ENCODE peak calls at places on chromosome 2, in six cellular contexts. One of them, this sample, is unnamed.

GRCh38 chr2:56170988-56171387 is 12.8 kb upstream of the CCDC85A start:
- DNase-seq in kidney epithelial cell: no peak
- DNase-seq in lung: no peak
- DNase-seq in mucosa of descending colon: no peak
- DNase-seq in nephron progenitor cell: no peak
- DNase-seq in spleen: no peak
- DNase-seq in this sample: no peak

GRCh38 chr2:7018261-7018701 is 101.1 kb downstream of the RNF144A start:
- DNase-seq in nephron progenitor cell: no peak
- DNase-seq in spleen: no peak
- DNase-seq in lung: no peak
- DNase-seq in kidney epithelial cell: no peak
- DNase-seq in mucosa of descending colon: no peak
- DNase-seq in this sample: no peak

GRCh38 chr2:215791481-215791937 is 221.8 kb downstream of the MREG start:
- DNase-seq in mucosa of descending colon: no peak
- DNase-seq in spleen: no peak
- DNase-seq in nephron progenitor cell: no peak
- DNase-seq in kidney epithelial cell: no peak
- DNase-seq in lung: no peak
- DNase-seq in this sample: no peak

GRCh38 chr2:88078624-88079169 is 11.1 kb downstream of the SMYD1 start:
- DNase-seq in kidney epithelial cell: no peak
- DNase-seq in lung: no peak
- DNase-seq in mucosa of descending colon: no peak
- DNase-seq in spleen: no peak
- DNase-seq in nephron progenitor cell: no peak
- DNase-seq in this sample: no peak

GRCh38 chr2:30796723-30797122 is 10.5 kb downstream of the CAPN13 start:
- DNase-seq in spleen: no peak
- DNase-seq in kidney epithelial cell: no peak
- DNase-seq in lung: peak
- DNase-seq in mucosa of descending colon: no peak
- DNase-seq in nephron progenitor cell: no peak
- DNase-seq in this sample: no peak

GRCh38 chr2:14941151-14941631 is 308.7 kb downstream of the LRATD1 start:
- DNase-seq in spleen: no peak
- DNase-seq in nephron progenitor cell: no peak
- DNase-seq in lung: no peak
- DNase-seq in kidney epithelial cell: no peak
- DNase-seq in mucosa of descending colon: no peak
- DNase-seq in this sample: no peak

GRCh38 chr2:218272531-218273212 is 2.4 kb downstream of the PNKD start:
- DNase-seq in nephron progenitor cell: peak
- DNase-seq in lung: peak
- DNase-seq in mucosa of descending colon: peak
- DNase-seq in kidney epithelial cell: peak
- DNase-seq in spleen: peak
- DNase-seq in this sample: peak

GRCh38 chr2:42881732-42882131 is 89.3 kb upstream of the HAAO start:
- DNase-seq in mucosa of descending colon: no peak
- DNase-seq in lung: no peak
- DNase-seq in spleen: no peak
- DNase-seq in kidney epithelial cell: no peak
- DNase-seq in nephron progenitor cell: no peak
- DNase-seq in this sample: no peak

GRCh38 chr2:201638331-201638730 is 5.0 kb downstream of the TMEM237 start:
- DNase-seq in mucosa of descending colon: no peak
- DNase-seq in spleen: no peak
- DNase-seq in lung: no peak
- DNase-seq in kidney epithelial cell: no peak
- DNase-seq in nephron progenitor cell: no peak
- DNase-seq in this sample: no peak

GRCh38 chr2:226190479-226191252 is 609.0 kb downstream of the IRS1 start:
- DNase-seq in nephron progenitor cell: no peak
- DNase-seq in kidney epithelial cell: no peak
- DNase-seq in lung: no peak
- DNase-seq in mucosa of descending colon: no peak
- DNase-seq in spleen: no peak
- DNase-seq in this sample: no peak

GRCh38 chr2:207385903-207386302 is 143.9 kb upstream of the CREB1 start:
- DNase-seq in lung: no peak
- DNase-seq in spleen: no peak
- DNase-seq in mucosa of descending colon: no peak
- DNase-seq in nephron progenitor cell: no peak
- DNase-seq in kidney epithelial cell: no peak
- DNase-seq in this sample: no peak

GRCh38 chr2:9757430-9758287 is 85.6 kb upstream of the TAF1B start:
- DNase-seq in nephron progenitor cell: peak
- DNase-seq in spleen: no peak
- DNase-seq in lung: no peak
- DNase-seq in mucosa of descending colon: no peak
- DNase-seq in kidney epithelial cell: no peak
- DNase-seq in this sample: no peak

GRCh38 chr2:180983468-180984388 is 3.3 kb downstream of the UBE2E3 start:
- DNase-seq in spleen: no peak
- DNase-seq in kidney epithelial cell: no peak
- DNase-seq in nephron progenitor cell: peak
- DNase-seq in lung: no peak
- DNase-seq in mucosa of descending colon: no peak
- DNase-seq in this sample: peak

GRCh38 chr2:162840598-162841246 is 2.2 kb upstream of the KCNH7 start:
- DNase-seq in kidney epithelial cell: peak
- DNase-seq in mucosa of descending colon: peak
- DNase-seq in nephron progenitor cell: peak
- DNase-seq in spleen: no peak
- DNase-seq in lung: peak
- DNase-seq in this sample: peak

GRCh38 chr2:6863792-6864191 is 1.9 kb downstream of the CMPK2 start:
- DNase-seq in nephron progenitor cell: no peak
- DNase-seq in mucosa of descending colon: no peak
- DNase-seq in kidney epithelial cell: no peak
- DNase-seq in lung: no peak
- DNase-seq in spleen: no peak
- DNase-seq in this sample: no peak

GRCh38 chr2:64362562-64363026 is 91.4 kb upstream of the LGALSL start:
- DNase-seq in lung: peak
- DNase-seq in nephron progenitor cell: no peak
- DNase-seq in spleen: no peak
- DNase-seq in mucosa of descending colon: peak
- DNase-seq in kidney epithelial cell: no peak
- DNase-seq in this sample: peak

GRCh38 chr2:133123912-133124311 is 444.4 kb downstream of the NCKAP5 start:
- DNase-seq in spleen: no peak
- DNase-seq in mucosa of descending colon: no peak
- DNase-seq in lung: no peak
- DNase-seq in kidney epithelial cell: no peak
- DNase-seq in nephron progenitor cell: no peak
- DNase-seq in this sample: no peak

GRCh38 chr2:237901932-237902846 is 42.8 kb downstream of the RAMP1 start:
- DNase-seq in nephron progenitor cell: no peak
- DNase-seq in lung: no peak
- DNase-seq in kidney epithelial cell: no peak
- DNase-seq in spleen: peak
- DNase-seq in mucosa of descending colon: no peak
- DNase-seq in this sample: no peak

GRCh38 chr2:102337481-102338386 is 17.9 kb upstream of the IL18R1 start:
- DNase-seq in lung: no peak
- DNase-seq in mucosa of descending colon: no peak
- DNase-seq in nephron progenitor cell: no peak
- DNase-seq in kidney epithelial cell: no peak
- DNase-seq in spleen: no peak
- DNase-seq in this sample: no peak

GRCh38 chr2:178553047-178553446 is 72.8 kb downstream of the PLEKHA3 start:
- DNase-seq in spleen: no peak
- DNase-seq in nephron progenitor cell: no peak
- DNase-seq in mucosa of descending colon: no peak
- DNase-seq in kidney epithelial cell: peak
- DNase-seq in lung: no peak
- DNase-seq in this sample: no peak

GRCh38 chr2:46095821-46096220 is 201.4 kb upstream of the EPAS1 start:
- DNase-seq in mucosa of descending colon: no peak
- DNase-seq in kidney epithelial cell: no peak
- DNase-seq in nephron progenitor cell: no peak
- DNase-seq in spleen: no peak
- DNase-seq in lung: no peak
- DNase-seq in this sample: no peak

DNA sequence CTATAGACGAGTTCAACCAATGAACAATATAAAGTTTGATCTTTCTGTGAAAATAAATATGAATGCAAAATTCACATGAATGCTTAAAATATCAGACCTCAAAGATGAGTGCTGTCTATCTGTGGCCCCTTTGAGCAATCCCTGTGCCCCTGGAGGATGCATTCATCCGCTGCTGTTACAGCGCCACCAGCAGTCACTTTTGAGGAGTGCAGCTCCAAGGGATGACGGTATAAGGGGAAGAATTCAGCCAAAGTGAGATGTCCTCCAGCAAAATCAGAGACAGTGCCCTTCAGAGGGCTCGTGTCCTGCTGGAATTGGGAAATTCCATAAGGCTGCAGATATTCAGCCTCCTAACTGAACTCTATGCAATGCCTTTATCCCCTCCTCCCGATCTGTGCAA is 12.0 kb upstream of the CHRNA1 start:
- DNase-seq in mucosa of descending colon: no peak
- DNase-seq in lung: no peak
- DNase-seq in spleen: no peak
- DNase-seq in kidney epithelial cell: no peak
- DNase-seq in nephron progenitor cell: no peak
- DNase-seq in this sample: no peak
- TF ChIP-seq CTCF in mucosa of descending colon: no peak
- TF ChIP-seq CTCF in lung: no peak
- TF ChIP-seq CTCF in spleen: no peak
- TF ChIP-seq CTCF in kidney epithelial cell: peak
- TF ChIP-seq CTCF in nephron progenitor cell: no peak
- TF ChIP-seq CTCF in this sample: no peak

DNA sequence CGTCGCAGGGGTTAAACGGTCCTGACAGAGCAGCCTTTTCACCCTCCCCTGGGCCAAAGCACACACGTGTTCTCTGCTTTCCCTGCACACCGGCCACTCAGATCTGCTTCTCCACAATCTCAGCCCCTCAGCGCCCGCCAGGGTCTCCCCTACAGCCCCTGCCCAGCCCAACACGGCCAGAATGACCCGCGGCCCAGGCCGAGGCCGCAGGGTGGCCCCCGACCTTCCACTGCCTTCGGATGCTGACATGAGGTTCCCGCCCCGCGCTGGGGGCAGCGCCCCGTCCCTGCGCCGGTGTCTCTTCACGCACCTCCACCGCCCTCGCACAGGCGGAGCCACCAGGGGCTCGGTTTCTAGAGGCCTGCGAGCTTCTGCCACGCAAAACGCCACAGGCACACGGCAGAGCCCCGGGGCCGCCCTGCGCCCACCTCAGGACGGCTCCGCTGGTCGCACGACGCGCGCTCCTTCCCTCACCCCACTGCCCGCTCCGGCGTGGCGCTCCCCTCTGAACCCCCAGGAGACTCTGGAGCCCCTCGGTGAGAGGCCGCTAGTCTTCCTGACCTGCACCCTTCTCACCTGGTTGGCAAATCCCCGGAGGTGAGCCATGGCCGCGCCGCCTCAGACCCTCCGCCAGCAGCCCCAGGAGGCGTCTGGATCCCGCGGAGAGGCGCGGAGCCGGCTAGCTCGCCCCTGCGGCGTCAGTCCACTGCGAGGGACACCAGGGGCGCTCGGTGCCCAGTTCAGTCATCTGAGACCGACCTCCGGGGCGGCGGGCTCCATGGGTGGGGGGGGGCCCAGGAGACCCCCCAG is 749 bp downstream of the STK25 start:
- DNase-seq in mucosa of descending colon: peak
- DNase-seq in nephron progenitor cell: peak
- DNase-seq in kidney epithelial cell: no peak
- DNase-seq in spleen: peak
- DNase-seq in lung: no peak
- DNase-seq in this sample: peak
- TF ChIP-seq CTCF in mucosa of descending colon: no peak
- TF ChIP-seq CTCF in nephron progenitor cell: peak
- TF ChIP-seq CTCF in kidney epithelial cell: peak
- TF ChIP-seq CTCF in spleen: no peak
- TF ChIP-seq CTCF in lung: no peak
- TF ChIP-seq CTCF in this sample: no peak

DNA sequence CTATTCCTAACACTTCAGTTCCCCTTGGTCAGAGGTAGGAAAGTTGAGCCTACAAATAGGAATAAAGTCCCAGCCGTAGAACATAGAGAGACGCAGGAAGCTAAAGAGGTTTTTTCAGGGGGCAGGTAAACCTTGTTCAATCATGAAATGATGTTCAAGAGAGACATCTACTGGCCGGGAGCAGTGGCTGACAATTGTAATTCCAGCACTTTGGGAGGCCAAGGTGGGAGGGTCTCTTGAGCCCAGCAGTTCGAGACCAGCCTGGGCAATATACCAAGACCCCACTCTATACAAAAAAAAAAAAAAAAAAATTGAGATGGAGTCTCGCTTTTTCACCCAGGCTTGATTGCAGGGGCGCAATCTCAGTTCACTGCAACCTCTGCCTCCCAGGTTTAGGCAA is 66.7 kb upstream of the DNAJC10 start:
- DNase-seq in nephron progenitor cell: peak
- DNase-seq in spleen: no peak
- DNase-seq in kidney epithelial cell: no peak
- DNase-seq in mucosa of descending colon: no peak
- DNase-seq in lung: no peak
- DNase-seq in this sample: peak
- TF ChIP-seq CTCF in nephron progenitor cell: peak
- TF ChIP-seq CTCF in spleen: no peak
- TF ChIP-seq CTCF in kidney epithelial cell: peak
- TF ChIP-seq CTCF in mucosa of descending colon: no peak
- TF ChIP-seq CTCF in lung: no peak
- TF ChIP-seq CTCF in this sample: peak

GRCh38 chr2:73289304-73289703 is 4.0 kb downstream of the EGR4 start:
- DNase-seq in nephron progenitor cell: no peak
- DNase-seq in mucosa of descending colon: no peak
- DNase-seq in lung: no peak
- DNase-seq in spleen: no peak
- DNase-seq in kidney epithelial cell: no peak
- DNase-seq in this sample: no peak
- TF ChIP-seq CTCF in nephron progenitor cell: no peak
- TF ChIP-seq CTCF in mucosa of descending colon: no peak
- TF ChIP-seq CTCF in lung: no peak
- TF ChIP-seq CTCF in spleen: no peak
- TF ChIP-seq CTCF in kidney epithelial cell: no peak
- TF ChIP-seq CTCF in this sample: no peak

GRCh38 chr2:24824966-24825882 is 32.0 kb downstream of the CENPO start:
- DNase-seq in spleen: peak
- DNase-seq in kidney epithelial cell: no peak
- DNase-seq in mucosa of descending colon: no peak
- DNase-seq in nephron progenitor cell: no peak
- DNase-seq in lung: no peak
- DNase-seq in this sample: peak
- TF ChIP-seq CTCF in spleen: no peak
- TF ChIP-seq CTCF in kidney epithelial cell: peak
- TF ChIP-seq CTCF in mucosa of descending colon: peak
- TF ChIP-seq CTCF in nephron progenitor cell: peak
- TF ChIP-seq CTCF in lung: no peak
- TF ChIP-seq CTCF in this sample: peak

This sample was measured in Calu3.